ENCODE peak calls at places on chromosomes 16 and 17, in four cellular contexts. One of them, this sample, is unnamed.

GRCh38 chr17:17669851-17670232 is 11.4 kb upstream of the RAI1 start:
- DNase-seq in WTC11: no peak
- DNase-seq in K562: no peak
- DNase-seq in HepG2: no peak
- DNase-seq in this sample: no peak

GRCh38 chr16:67774457-67774853 is 31.9 kb downstream of the RANBP10 start:
- DNase-seq in WTC11: no peak
- DNase-seq in K562: no peak
- DNase-seq in HepG2: no peak
- DNase-seq in this sample: no peak

GRCh38 chr17:17351901-17352781 is 49.0 kb downstream of the NT5M start:
- DNase-seq in WTC11: no peak
- DNase-seq in K562: peak; percentile 78
- DNase-seq in HepG2: peak; percentile 74
- DNase-seq in this sample: no peak

GRCh38 chr17:47172698-47173565 is 16.2 kb downstream of the CDC27 start:
- DNase-seq in WTC11: no peak
- DNase-seq in K562: no peak
- DNase-seq in HepG2: no peak
- DNase-seq in this sample: no peak

GRCh38 chr16:57383276-57384247 is 11.3 kb downstream of the CX3CL1 start:
- DNase-seq in WTC11: no peak
- DNase-seq in K562: no peak
- DNase-seq in HepG2: peak; percentile 44
- DNase-seq in this sample: no peak

GRCh38 chr16:1830213-1830612 is 3.2 kb downstream of the FAHD1 start:
- DNase-seq in WTC11: no peak
- DNase-seq in K562: no peak
- DNase-seq in HepG2: peak; percentile 68
- DNase-seq in this sample: no peak

GRCh38 chr16:11431915-11432465 is 86.7 kb downstream of the RMI2 start:
- DNase-seq in WTC11: no peak
- DNase-seq in K562: no peak
- DNase-seq in HepG2: peak; percentile 80
- DNase-seq in this sample: no peak

GRCh38 chr17:77735341-77736206 is 222.9 kb upstream of the TNRC6C start:
- DNase-seq in WTC11: no peak
- DNase-seq in K562: peak; percentile 41
- DNase-seq in HepG2: no peak
- DNase-seq in this sample: no peak

GRCh38 chr16:75798714-75799113 is 72.4 kb upstream of the CPHXL start:
- DNase-seq in WTC11: no peak
- DNase-seq in K562: no peak
- DNase-seq in HepG2: no peak
- DNase-seq in this sample: no peak

GRCh38 chr17:37458805-37459204 is 30.9 kb upstream of the DUSP14 start:
- DNase-seq in WTC11: no peak
- DNase-seq in K562: no peak
- DNase-seq in HepG2: no peak
- DNase-seq in this sample: peak; percentile 44

GRCh38 chr17:29584452-29585079 is 4.9 kb downstream of the GIT1 start:
- DNase-seq in WTC11: no peak
- DNase-seq in K562: no peak
- DNase-seq in HepG2: no peak
- DNase-seq in this sample: no peak

GRCh38 chr17:3602499-3602898 is 6.7 kb downstream of the TRPV1 start:
- DNase-seq in WTC11: peak; percentile 56
- DNase-seq in K562: peak; percentile 64
- DNase-seq in HepG2: peak; percentile 44
- DNase-seq in this sample: peak; percentile 70

GRCh38 chr16:29744541-29745101 is 1.2 kb downstream of the C16orf54 start:
- DNase-seq in WTC11: no peak
- DNase-seq in K562: no peak
- DNase-seq in HepG2: no peak
- DNase-seq in this sample: no peak
- TF ChIP-seq NR3C1 in WTC11: no peak
- TF ChIP-seq NR3C1 in K562: no peak
- TF ChIP-seq NR3C1 in HepG2: no peak
- TF ChIP-seq NR3C1 in this sample: no peak

DNA sequence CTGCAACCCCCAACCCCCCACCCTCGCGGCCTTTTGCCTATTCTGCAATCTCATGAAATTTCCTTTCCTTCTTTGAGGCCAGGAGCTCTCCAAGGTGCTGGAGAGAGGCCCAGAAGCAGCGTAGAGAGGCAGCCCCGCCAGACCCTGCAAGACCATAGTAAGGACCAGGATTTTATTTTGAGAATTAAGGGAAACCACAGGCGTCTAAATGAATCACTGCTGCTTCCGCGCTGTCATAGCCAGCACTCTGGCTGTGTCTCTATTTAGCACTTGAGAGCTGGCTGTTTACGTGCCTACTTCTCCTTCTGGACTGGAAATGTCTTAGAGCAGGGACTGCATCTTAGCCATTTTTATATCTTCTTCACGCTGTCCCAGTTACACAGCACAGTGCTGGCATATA is 37.5 kb upstream of the PIRT start:
- DNase-seq in WTC11: peak; percentile 45
- DNase-seq in K562: peak; percentile 10
- DNase-seq in HepG2: no peak
- DNase-seq in this sample: peak; percentile 14
- TF ChIP-seq NR3C1 in WTC11: no peak
- TF ChIP-seq NR3C1 in K562: no peak
- TF ChIP-seq NR3C1 in HepG2: no peak
- TF ChIP-seq NR3C1 in this sample: no peak

DNA sequence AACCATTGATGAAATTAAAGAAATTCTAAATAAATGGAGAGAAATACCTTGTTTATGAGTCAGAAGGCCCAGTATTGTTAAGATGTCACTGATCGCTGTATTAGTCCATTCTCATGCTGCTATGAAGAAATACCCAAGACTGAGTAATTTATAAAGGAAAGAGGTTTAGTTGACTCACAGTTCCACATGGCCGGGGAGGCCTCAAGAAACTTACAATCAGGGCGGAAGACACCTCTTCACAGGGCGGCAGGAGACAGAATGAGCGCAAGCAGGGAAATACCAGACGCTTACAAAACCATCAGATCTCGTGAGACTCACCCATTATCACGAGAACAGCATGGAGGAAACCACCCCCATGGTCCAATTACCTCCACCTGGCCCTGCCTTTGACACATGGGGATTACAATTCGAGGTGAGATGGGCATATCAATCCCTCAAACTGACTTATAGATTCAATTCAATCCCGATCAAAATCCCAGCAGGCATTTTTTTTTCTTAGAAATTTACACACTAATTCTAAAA is 157.2 kb downstream of the ENGASE start:
- DNase-seq in WTC11: no peak
- DNase-seq in K562: no peak
- DNase-seq in HepG2: no peak
- DNase-seq in this sample: no peak
- TF ChIP-seq NR3C1 in WTC11: no peak
- TF ChIP-seq NR3C1 in K562: no peak
- TF ChIP-seq NR3C1 in HepG2: no peak
- TF ChIP-seq NR3C1 in this sample: no peak

GRCh38 chr17:57174591-57174990 is 81.7 kb upstream of the MSI2 start:
- DNase-seq in WTC11: no peak
- DNase-seq in K562: no peak
- DNase-seq in HepG2: no peak
- DNase-seq in this sample: no peak
- TF ChIP-seq NR3C1 in WTC11: no peak
- TF ChIP-seq NR3C1 in K562: no peak
- TF ChIP-seq NR3C1 in HepG2: no peak
- TF ChIP-seq NR3C1 in this sample: no peak

DNA sequence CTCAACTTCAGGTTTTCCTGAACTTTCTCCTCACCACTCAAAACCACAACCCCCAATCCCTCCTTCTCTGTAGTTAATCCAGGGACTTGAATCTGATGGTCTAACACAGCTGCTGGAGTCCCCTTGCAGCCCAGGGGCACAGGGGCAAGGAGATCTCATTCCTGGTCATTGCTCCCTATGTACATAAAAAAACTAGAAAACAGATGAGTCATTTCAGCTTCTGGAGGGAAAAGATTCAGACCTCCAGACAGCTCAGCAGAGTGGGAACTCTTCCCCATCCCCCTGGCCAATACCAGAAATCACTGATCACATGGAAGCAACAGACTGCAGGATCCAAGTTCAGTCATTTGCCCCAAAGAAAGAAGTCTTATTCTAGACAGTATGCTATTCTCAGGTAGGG is 62.1 kb downstream of the DYNLRB2 start:
- DNase-seq in WTC11: no peak
- DNase-seq in K562: no peak
- DNase-seq in HepG2: no peak
- DNase-seq in this sample: no peak
- TF ChIP-seq NR3C1 in WTC11: no peak
- TF ChIP-seq NR3C1 in K562: no peak
- TF ChIP-seq NR3C1 in HepG2: no peak
- TF ChIP-seq NR3C1 in this sample: no peak

DNA sequence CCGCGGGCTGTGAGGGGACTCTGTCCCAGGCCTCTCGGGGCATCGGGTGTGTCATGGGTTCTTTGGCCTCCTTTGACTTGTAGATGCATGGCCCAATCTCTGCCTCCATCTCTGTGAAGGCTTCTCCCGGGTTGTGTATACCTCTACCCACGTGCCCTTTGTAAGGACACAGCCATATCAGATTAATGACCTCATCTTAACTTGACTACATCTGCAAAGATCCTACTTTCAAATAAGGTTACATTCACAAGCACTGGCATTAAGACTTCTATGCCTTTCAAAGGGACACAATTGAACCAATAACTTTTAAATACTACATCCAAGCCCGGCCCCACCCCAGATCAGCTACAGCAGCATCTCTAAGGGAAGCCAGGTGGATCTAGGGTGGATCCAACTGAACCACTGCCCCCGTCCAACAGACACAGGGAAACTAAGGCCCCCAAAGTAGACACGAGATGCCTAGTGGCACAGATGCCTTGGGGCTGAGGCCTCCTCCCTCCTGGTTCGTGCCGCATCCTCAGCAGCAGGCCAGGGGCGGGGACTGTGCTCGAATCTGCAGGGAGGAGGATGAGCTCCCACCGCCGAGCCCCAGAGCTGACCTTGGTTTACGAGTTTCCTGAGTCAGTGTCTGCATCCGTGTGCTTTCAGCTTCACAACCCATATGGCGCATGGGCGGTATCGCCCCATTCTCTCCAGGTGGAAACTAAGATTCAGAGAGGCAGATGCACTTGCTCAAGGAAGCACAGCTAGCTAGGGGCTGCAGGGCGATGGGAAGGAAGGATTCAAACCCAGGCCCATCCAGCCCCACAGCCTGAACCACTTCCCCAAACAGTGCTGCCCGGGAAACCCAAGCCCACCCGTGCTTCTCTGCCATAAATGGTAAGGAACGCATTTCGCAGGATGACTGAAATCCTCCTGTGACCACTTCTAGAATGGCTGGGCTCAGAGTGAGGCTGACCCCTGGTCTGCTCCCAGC is 353.3 kb downstream of the C16orf95 start:
- DNase-seq in WTC11: no peak
- DNase-seq in K562: no peak
- DNase-seq in HepG2: no peak
- DNase-seq in this sample: no peak
- TF ChIP-seq NR3C1 in WTC11: no peak
- TF ChIP-seq NR3C1 in K562: no peak
- TF ChIP-seq NR3C1 in HepG2: no peak
- TF ChIP-seq NR3C1 in this sample: no peak

GRCh38 chr17:30981531-30982519 is 11.0 kb downstream of the RNF135 start:
- DNase-seq in WTC11: no peak
- DNase-seq in K562: no peak
- DNase-seq in HepG2: no peak
- DNase-seq in this sample: no peak
- TF ChIP-seq NR3C1 in WTC11: no peak
- TF ChIP-seq NR3C1 in K562: no peak
- TF ChIP-seq NR3C1 in HepG2: no peak
- TF ChIP-seq NR3C1 in this sample: no peak